ENCODE peak calls at places on chromosomes 7 and 10, in six cellular contexts. S is K562, M is GM12878, V is GM12891, H is HepG2, Y is H1. Z is an unnamed sample.
A peak's percentile ranks its signal among the peaks of the same experiment; 100 is the strongest.

GRCh38 chr10:14556285-14556956 is 218.3 kb downstream of the FAM107B start:
- DNase-seq in Y (no peak), M (peak; percentile 39), S (peak; percentile 21), H (peak; percentile 68), V (no peak), Z (peak; percentile 38)

GRCh38 chr7:84529480-84530205 is 335.1 kb upstream of the SEMA3A start:
- DNase-seq in V (no peak), M (no peak), H (no peak), Y (no peak), S (no peak), Z (no peak)

GRCh38 chr10:84200537-84201243 is 6.4 kb downstream of the CDHR1 start:
- DNase-seq in M (no peak), S (peak; percentile 37), Y (no peak), V (no peak), H (no peak), Z (no peak)

GRCh38 chr10:68598978-68599753 is 39.0 kb downstream of the TET1 start:
- DNase-seq in Y (peak; percentile 57), V (no peak), M (no peak), H (peak; percentile 56), S (peak; percentile 40), Z (no peak)

GRCh38 chr10:130623680-130624271 is 487.6 kb downstream of the GLRX3 start:
- DNase-seq in M (no peak), Y (no peak), H (no peak), S (no peak), V (no peak), Z (no peak)

GRCh38 chr10:133135116-133135465 is 24.9 kb upstream of the KNDC1 start:
- DNase-seq in H (no peak), Y (peak; percentile 48), M (no peak), V (no peak), S (no peak), Z (no peak)

GRCh38 chr10:75531571-75532031 is 100.2 kb downstream of the LRMDA start:
- DNase-seq in S (no peak), Y (no peak), H (no peak), M (no peak), V (no peak), Z (no peak)

GRCh38 chr10:660980-661890 is 28.2 kb downstream of the DIP2C start:
- DNase-seq in M (no peak), S (no peak), H (peak; percentile 30), V (no peak), Y (no peak), Z (no peak)

GRCh38 chr7:158284617-158285382 is 302.8 kb downstream of the PTPRN2 start:
- DNase-seq in Y (peak; percentile 31), V (no peak), S (no peak), M (no peak), H (no peak), Z (no peak)

GRCh38 chr7:106273009-106273695 is 11.6 kb downstream of the NAMPT start:
- DNase-seq in V (no peak), M (peak; percentile 50), Y (no peak), S (no peak), H (no peak), Z (no peak)

GRCh38 chr7:106279425-106280182 is 5.2 kb downstream of the NAMPT start:
- DNase-seq in M (no peak), V (no peak), H (no peak), Y (no peak), S (peak; percentile 57), Z (no peak)

GRCh38 chr7:106278695-106279094 is 6.1 kb downstream of the NAMPT start:
- DNase-seq in H (no peak), V (no peak), M (no peak), Y (no peak), S (no peak), Z (no peak)

GRCh38 chr7:106277976-106278375 is 6.8 kb downstream of the NAMPT start:
- DNase-seq in H (no peak), M (no peak), V (no peak), Y (no peak), S (no peak), Z (no peak)

GRCh38 chr7:106276513-106276912 is 8.3 kb downstream of the NAMPT start:
- DNase-seq in V (no peak), Y (no peak), S (no peak), H (no peak), M (no peak), Z (no peak)
- TF ChIP-seq POLR2A in V (no peak), Y (no peak), S (no peak), H (no peak), M (no peak), Z (no peak)

GRCh38 chr7:112523871-112524270 is 43.1 kb downstream of the LSMEM1 start:
- DNase-seq in V (no peak), M (no peak), H (no peak), Y (no peak), S (no peak), Z (no peak)

GRCh38 chr7:112533591-112533990 is 52.8 kb downstream of the LSMEM1 start:
- DNase-seq in H (no peak), M (no peak), S (no peak), V (no peak), Y (no peak), Z (no peak)

GRCh38 chr7:112531675-112532074 is 50.9 kb downstream of the LSMEM1 start:
- DNase-seq in V (no peak), M (no peak), H (no peak), Y (no peak), S (no peak), Z (no peak)

DNA sequence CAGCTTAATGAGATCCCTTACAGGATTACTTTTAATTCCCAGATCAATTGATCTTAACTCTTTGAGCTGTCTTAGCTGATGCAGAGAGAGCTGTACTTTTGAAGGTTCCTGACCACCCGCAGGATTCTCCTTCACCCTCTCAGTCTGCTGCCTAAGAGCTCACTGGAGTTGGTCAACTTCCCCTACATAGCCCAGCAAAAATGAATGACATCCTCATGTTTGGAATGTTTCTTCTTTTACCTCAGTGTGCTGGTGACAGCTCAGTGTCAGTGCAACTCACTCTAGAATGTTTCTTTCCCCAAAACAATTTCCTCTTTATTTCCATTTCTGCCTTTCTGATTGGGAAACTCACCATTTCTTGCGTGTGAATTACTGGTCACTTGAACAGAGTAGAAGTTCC is 48.7 kb downstream of the LSMEM1 start:
- DNase-seq in H (no peak), Y (no peak), V (no peak), S (no peak), M (no peak), Z (no peak)
- TF ChIP-seq TAF1 in H (no peak), Y (no peak), V (no peak), S (no peak), M (no peak), Z (no peak)

DNA sequence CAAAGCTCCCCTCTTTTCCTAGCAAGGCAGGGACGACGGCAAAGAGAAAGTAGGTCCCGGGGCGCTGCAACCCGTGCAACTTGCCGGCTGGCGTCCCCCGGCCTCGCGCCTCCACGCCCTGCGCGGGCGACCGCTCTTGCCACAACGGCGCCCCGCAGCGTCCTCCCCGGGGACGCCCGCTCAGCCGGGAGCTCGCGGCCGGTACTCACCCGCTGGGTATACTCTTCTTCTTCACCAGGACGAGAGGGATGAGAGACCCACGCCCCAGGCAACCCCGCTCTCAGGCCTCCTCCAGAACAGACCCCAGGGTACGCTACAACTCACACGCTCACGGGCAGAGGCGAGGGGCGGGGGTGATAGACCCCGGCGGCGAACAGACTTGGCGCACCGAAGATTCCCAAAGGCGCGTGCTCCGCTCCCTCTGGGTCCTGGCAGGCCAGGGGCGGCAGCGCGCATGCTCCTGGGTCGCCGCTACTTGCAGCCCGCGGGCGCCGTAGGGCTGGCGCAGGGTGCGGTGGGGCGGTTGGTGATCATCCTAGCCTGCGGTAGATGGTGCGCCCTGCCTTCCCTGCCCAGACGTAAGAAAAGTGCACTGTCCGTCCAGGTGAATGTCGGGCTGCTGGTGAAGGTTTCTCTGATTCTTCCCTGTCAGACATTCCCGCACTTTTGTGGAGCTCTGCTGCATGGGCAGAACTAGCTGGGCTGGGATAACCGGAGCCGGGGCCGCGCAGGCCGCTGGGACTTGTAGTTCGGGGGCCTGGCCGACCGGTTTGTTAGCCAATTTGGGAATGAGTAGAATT is at the start of gene CC2D2B:
- DNase-seq in Y (peak; percentile 91), M (peak; percentile 27), V (peak; percentile 66), S (peak; percentile 75), H (peak; percentile 66), Z (peak; percentile 69)
- TF ChIP-seq POLR2A in Y (peak; percentile 51), M (peak; percentile 64), V (peak; percentile 26), S (peak; percentile 68), H (no peak), Z (peak; percentile 60)

GRCh38 chr7:155462163-155462735 is 4.3 kb downstream of the EN2 start:
- DNase-seq in S (no peak), V (no peak), H (no peak), M (no peak), Y (peak; percentile 49), Z (no peak)
- TF ChIP-seq TAF1 in S (no peak), V (no peak), H (no peak), M (no peak), Y (no peak), Z (no peak)

GRCh38 chr7:150450491-150450992 is at the start of gene GIMAP8:
- DNase-seq in M (no peak), S (peak; percentile 8), V (peak; percentile 36), H (no peak), Y (no peak), Z (no peak)
- TF ChIP-seq POLR2A in M (peak; percentile 51), S (no peak), V (no peak), H (no peak), Y (no peak), Z (no peak)

DNA sequence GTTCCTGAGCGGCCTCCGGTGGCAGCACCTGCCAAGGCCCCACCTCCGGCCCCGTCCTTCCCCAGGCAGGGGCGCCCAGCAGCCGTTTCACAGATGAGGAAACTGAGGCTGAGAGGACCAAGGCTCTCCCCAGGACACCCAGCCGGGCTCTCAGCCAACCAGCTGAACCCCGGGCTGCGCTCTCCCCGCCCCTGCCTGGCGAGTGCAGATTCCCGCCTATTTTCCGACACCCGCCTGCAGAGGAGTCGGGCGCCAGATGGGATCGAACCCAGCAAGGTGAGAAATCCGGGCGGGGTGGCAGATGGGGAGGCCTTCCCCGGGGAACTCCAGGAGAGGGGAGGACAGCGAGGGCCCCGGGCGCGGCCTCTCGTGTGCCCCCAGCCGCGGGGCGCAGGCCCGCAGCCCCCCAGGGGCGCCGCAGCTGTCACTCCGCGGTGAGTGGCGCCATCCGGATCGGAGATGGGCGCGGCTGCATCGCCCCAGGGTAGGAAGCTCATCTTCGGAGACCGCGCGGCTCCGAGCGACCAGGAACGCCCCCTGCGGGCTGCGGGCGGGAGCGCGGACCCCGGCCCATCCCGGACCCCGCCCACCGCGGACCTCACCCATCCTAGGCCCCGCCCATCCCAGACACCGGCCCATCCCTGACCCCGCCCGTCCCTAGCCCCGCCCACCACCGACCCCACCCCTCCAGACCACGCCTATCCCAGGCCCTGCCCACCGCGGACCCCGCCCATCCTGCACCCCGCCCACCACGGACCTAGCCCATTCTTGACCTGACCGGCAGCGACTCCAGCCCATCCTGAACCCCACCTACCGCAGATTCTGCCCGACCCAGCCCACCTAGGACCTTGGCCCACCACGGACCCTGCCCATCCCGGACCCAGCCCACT is 90.3 kb downstream of the MICALL2 start:
- DNase-seq in S (peak; percentile 100), M (no peak), H (peak; percentile 10), Y (peak; percentile 99), V (peak; percentile 75), Z (peak; percentile 58)
- TF ChIP-seq TAF1 in S (no peak), M (no peak), H (no peak), Y (no peak), V (no peak), Z (no peak)

GRCh38 chr10:95354130-95354529 is 63.3 kb upstream of the PDLIM1 start:
- DNase-seq in S (no peak), H (no peak), Y (no peak), V (no peak), M (no peak), Z (no peak)
- TF ChIP-seq POLR2A in S (no peak), H (no peak), Y (no peak), V (no peak), M (no peak), Z (no peak)

GRCh38 chr10:93288679-93289634 is 193.2 kb downstream of the MYOF start:
- DNase-seq in V (peak; percentile 27), S (peak; percentile 72), M (no peak), Y (peak; percentile 85), H (peak; percentile 74), Z (peak; percentile 45)
- TF ChIP-seq TAF1 in V (no peak), S (no peak), M (no peak), Y (no peak), H (no peak), Z (no peak)